ENCODE peak calls at places on chromosomes 16 and 17, in four cellular contexts. T is T-helper 9 cell, U is GDM1, G is NCI-H1092. P is an unnamed sample.
A peak's percentile ranks its signal among the peaks of the same experiment; 100 is the strongest.

GRCh38 chr16:3654249-3654991 is at the start of gene DNASE1:
- DNase-seq in T (peak; percentile 42), U (peak; percentile 16), G (no peak), P (peak; percentile 63)

GRCh38 chr17:56808503-56808902 is 25.2 kb downstream of the C17orf67 start:
- DNase-seq in T (no peak), U (no peak), G (no peak), P (no peak)

GRCh38 chr16:17555176-17555575 is 84.4 kb upstream of the XYLT1 start:
- DNase-seq in T (no peak), U (no peak), G (no peak), P (no peak)

GRCh38 chr16:6611535-6611934 is 721.1 kb upstream of the RBFOX1 start:
- DNase-seq in T (no peak), U (no peak), G (no peak), P (no peak)

GRCh38 chr17:43211480-43212402 is at the start of gene TMEM106A:
- DNase-seq in T (peak; percentile 66), U (peak; percentile 53), G (no peak), P (no peak)

GRCh38 chr17:35088911-35089845 is 25.7 kb upstream of the RFFL start:
- DNase-seq in T (peak; percentile 88), U (peak; percentile 88), G (peak; percentile 65), P (peak; percentile 70)

GRCh38 chr16:19443659-19444058 is 26.0 kb downstream of the TMC5 start:
- DNase-seq in T (no peak), U (no peak), G (no peak), P (no peak)

GRCh38 chr16:28874406-28874805 is 3.9 kb upstream of the ATP2A1 start:
- DNase-seq in T (no peak), U (no peak), G (no peak), P (no peak)

GRCh38 chr17:11589706-11590105 is 8.6 kb upstream of the DNAH9 start:
- DNase-seq in T (no peak), U (no peak), G (no peak), P (no peak)

GRCh38 chr16:87506423-87507350 is 13.9 kb upstream of the ZCCHC14 start:
- DNase-seq in T (no peak), U (no peak), G (no peak), P (no peak)

GRCh38 chr17:63946440-63947363 is 14.6 kb upstream of the CD79B start:
- DNase-seq in T (peak; percentile 44), U (peak; percentile 35), G (peak; percentile 17), P (peak; percentile 55)

GRCh38 chr16:81539009-81539820 is 94.6 kb downstream of the CMIP start:
- DNase-seq in T (no peak), U (no peak), G (no peak), P (peak; percentile 85)

GRCh38 chr17:21299981-21300600 is 15.6 kb downstream of the MAP2K3 start:
- DNase-seq in T (no peak), U (no peak), G (no peak), P (no peak)

GRCh38 chr16:2042171-2042570 is 5.5 kb downstream of the NTHL1 start:
- DNase-seq in T (no peak), U (no peak), G (peak; percentile 78), P (no peak)

GRCh38 chr16:60318486-60318885 is 1584.4 kb upstream of the GOT2 start:
- DNase-seq in T (no peak), U (no peak), G (no peak), P (no peak)

GRCh38 chr17:39213852-39214251 is 11.9 kb downstream of the STAC2 start:
- DNase-seq in T (no peak), U (no peak), G (no peak), P (no peak)

GRCh38 chr16:23482778-23483177 is 27.5 kb downstream of the GGA2 start:
- DNase-seq in T (peak; percentile 21), U (no peak), G (no peak), P (no peak)

GRCh38 chr17:72826602-72827001 is 265.9 kb downstream of the SLC39A11 start:
- DNase-seq in T (no peak), U (no peak), G (no peak), P (no peak)

GRCh38 chr17:65531508-65532431 is 29.7 kb downstream of the AXIN2 start:
- DNase-seq in T (no peak), U (no peak), G (peak; percentile 15), P (no peak)

GRCh38 chr17:18970582-18971480 is 18.9 kb downstream of the SLC5A10 start:
- DNase-seq in T (no peak), U (no peak), G (no peak), P (no peak)

GRCh38 chr17:9334536-9335446 is 240.8 kb downstream of the STX8 start:
- DNase-seq in T (no peak), U (no peak), G (no peak), P (no peak)

GRCh38 chr17:35243459-35244204 is 760 bp downstream of the SLFN5 start:
- DNase-seq in T (peak; percentile 40), U (peak; percentile 2), G (no peak), P (no peak)

GRCh38 chr17:64773836-64774761 is 112.0 kb upstream of the SMURF2 start:
- DNase-seq in T (no peak), U (no peak), G (no peak), P (peak; percentile 84)

GRCh38 chr17:7744416-7744815 is 26.9 kb downstream of the DNAH2 start:
- DNase-seq in T (no peak), U (no peak), G (no peak), P (no peak)

GRCh38 chr17:36507266-36507665 is 20.8 kb downstream of the ZNHIT3 start:
- DNase-seq in T (no peak), U (no peak), G (no peak), P (no peak)

GRCh38 chr17:5077781-5078105 is 524 bp upstream of the ZFP3 start:
- DNase-seq in T (no peak), U (no peak), G (no peak), P (no peak)

GRCh38 chr16:50924759-50925545 is 183.1 kb downstream of the CYLD start:
- DNase-seq in T (no peak), U (no peak), G (no peak), P (no peak)

GRCh38 chr17:6940186-6940649 is 55.6 kb upstream of the ALOX12 start:
- DNase-seq in T (no peak), U (no peak), G (no peak), P (no peak)

GRCh38 chr17:43877031-43877430 is 30.1 kb downstream of the CD300LG start:
- DNase-seq in T (no peak), U (no peak), G (no peak), P (no peak)

GRCh38 chr16:31351937-31352315 is 3.0 kb upstream of the ITGAX start:
- DNase-seq in T (no peak), U (no peak), G (no peak), P (no peak)

GRCh38 chr17:67672592-67672991 is 45.1 kb upstream of the NOL11 start:
- DNase-seq in T (no peak), U (no peak), G (peak; percentile 46), P (no peak)

GRCh38 chr16:19524356-19524865 is 669 bp downstream of the CCP110 start:
- DNase-seq in T (no peak), U (no peak), G (no peak), P (no peak)

GRCh38 chr17:78822552-78822951 is 18.1 kb downstream of the USP36 start:
- DNase-seq in T (no peak), U (no peak), G (no peak), P (no peak)

GRCh38 chr17:35889818-35890773 is 9.9 kb upstream of the CCL5 start:
- DNase-seq in T (no peak), U (no peak), G (peak; percentile 34), P (no peak)

GRCh38 chr16:5709889-5710288 is 612.3 kb upstream of the EEF2KMT start:
- DNase-seq in T (no peak), U (no peak), G (no peak), P (peak; percentile 16)

GRCh38 chr17:72393553-72393952 is 272.7 kb downstream of the SOX9 start:
- DNase-seq in T (no peak), U (no peak), G (no peak), P (no peak)

GRCh38 chr17:75019146-75019545 is 6.7 kb downstream of the MRPL58 start:
- DNase-seq in T (no peak), U (no peak), G (no peak), P (no peak)

P was measured in SK-N-DZ.